ENCODE peak calls at places on chromosome 21, in five cellular contexts. F is epithelial cell of esophagus; N is tibial nerve; D is CD8-positive, alpha-beta T cell; K is uterus. W is an unnamed sample.
A peak's percentile ranks its signal among the peaks of the same experiment; 100 is the strongest.

GRCh38 chr21:26131554-26131953 is 39.0 kb downstream of the APP start:
- DNase-seq in F (no peak), N (no peak), D (no peak), K (no peak), W (no peak)

GRCh38 chr21:44449473-44450363 is 5.6 kb upstream of the LRRC3 start:
- DNase-seq in F (no peak), N (no peak), D (no peak), K (no peak), W (no peak)

GRCh38 chr21:14361958-14362357 is 21.0 kb downstream of the HSPA13 start:
- DNase-seq in F (peak; percentile 97), N (no peak), D (no peak), K (no peak), W (no peak)

GRCh38 chr21:41207401-41208388 is 39.7 kb downstream of the BACE2 start:
- DNase-seq in F (peak; percentile 81), N (peak; percentile 49), D (no peak), K (peak; percentile 34), W (no peak)

GRCh38 chr21:21003701-21004100 is 5.5 kb downstream of the NCAM2 start:
- DNase-seq in F (peak; percentile 5), N (no peak), D (no peak), K (no peak), W (no peak)

GRCh38 chr21:25614441-25614840 is 7.2 kb upstream of the MRPL39 start:
- DNase-seq in F (no peak), N (no peak), D (no peak), K (no peak), W (no peak)

GRCh38 chr21:41778974-41779600 is 12.2 kb upstream of the RIPK4 start:
- DNase-seq in F (no peak), N (no peak), D (no peak), K (no peak), W (no peak)

GRCh38 chr21:17752171-17752570 is 67.0 kb downstream of the C21orf91 start:
- DNase-seq in F (no peak), N (no peak), D (no peak), K (no peak), W (no peak)

GRCh38 chr21:44527983-44528633 is 11.9 kb downstream of the KRTAP10-1 start:
- DNase-seq in F (no peak), N (no peak), D (no peak), K (peak; percentile 5), W (no peak)

GRCh38 chr21:31194510-31195293 is 149.4 kb downstream of the TIAM1 start:
- DNase-seq in F (no peak), N (no peak), D (no peak), K (no peak), W (no peak)

GRCh38 chr21:32826317-32827167 is 55.0 kb upstream of the PAXBP1 start:
- DNase-seq in F (peak; percentile 70), N (no peak), D (no peak), K (no peak), W (peak; percentile 64)

GRCh38 chr21:44898851-44899767 is 21.6 kb downstream of the ITGB2 start:
- DNase-seq in F (no peak), N (no peak), D (no peak), K (no peak), W (no peak)

GRCh38 chr21:33362044-33362555 is 37.3 kb downstream of the IFNAR1 start:
- DNase-seq in F (peak; percentile 26), N (no peak), D (peak; percentile 47), K (no peak), W (no peak)

DNA sequence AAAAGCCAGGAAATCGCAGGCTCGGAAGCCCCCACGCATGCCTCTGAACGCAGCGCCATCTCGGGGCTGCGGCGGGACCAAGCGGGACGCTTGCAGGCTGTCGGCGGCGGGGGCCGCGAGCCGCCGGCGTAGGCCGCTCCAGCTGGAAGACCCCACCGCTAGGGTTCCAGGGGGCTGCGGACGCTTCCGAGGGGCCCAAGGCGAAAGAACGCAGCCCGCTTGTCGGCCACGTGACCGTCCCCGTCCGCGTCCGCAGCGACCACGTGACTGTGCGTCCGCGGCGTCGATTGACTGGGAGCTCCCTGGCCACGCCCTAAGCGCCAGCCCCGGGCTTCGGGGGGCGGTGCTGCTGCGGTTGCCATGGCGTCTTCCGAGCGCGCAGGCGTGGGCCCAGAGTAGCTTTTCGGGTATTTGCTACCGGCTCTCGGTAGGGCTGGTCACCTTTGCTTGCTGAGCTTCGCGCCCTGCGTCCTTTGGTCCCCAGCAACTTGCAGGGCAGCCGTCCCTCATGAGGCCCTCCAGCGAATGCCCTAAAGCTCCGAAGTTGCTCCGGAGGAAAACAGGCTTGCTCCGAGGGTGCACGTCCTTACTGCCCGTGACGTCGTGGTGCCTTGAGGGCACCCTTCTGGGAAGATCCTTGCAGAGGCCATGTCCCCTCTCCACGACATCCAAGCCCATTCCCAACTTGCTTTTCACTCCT is 197.2 kb downstream of the DYRK1A start:
- DNase-seq in F (peak; percentile 96), N (peak; percentile 83), D (peak; percentile 89), K (peak; percentile 91), W (peak; percentile 95)
- TF ChIP-seq CTCF in F (peak; percentile 31), N (peak; percentile 35), D (peak; percentile 63), K (peak; percentile 53), W (peak; percentile 51)

GRCh38 chr21:34722684-34723300 is 54.0 kb downstream of the CLIC6 start:
- DNase-seq in F (no peak), N (no peak), D (no peak), K (no peak), W (peak; percentile 39)
- TF ChIP-seq CTCF in F (peak; percentile 43), N (peak; percentile 30), D (peak; percentile 81), K (peak; percentile 5), W (peak; percentile 76)

GRCh38 chr21:34509151-34509550 is 2.9 kb downstream of the KCNE1 start:
- DNase-seq in F (no peak), N (no peak), D (no peak), K (no peak), W (no peak)
- TF ChIP-seq CTCF in F (peak; percentile 22), N (no peak), D (no peak), K (no peak), W (peak; percentile 55)

GRCh38 chr21:23853796-23854379 is 1753.4 kb downstream of the MRPL39 start:
- DNase-seq in F (peak; percentile 7), N (no peak), D (no peak), K (no peak), W (peak; percentile 17)
- TF ChIP-seq CTCF in F (no peak), N (peak; percentile 18), D (peak; percentile 69), K (no peak), W (peak; percentile 53)

DNA sequence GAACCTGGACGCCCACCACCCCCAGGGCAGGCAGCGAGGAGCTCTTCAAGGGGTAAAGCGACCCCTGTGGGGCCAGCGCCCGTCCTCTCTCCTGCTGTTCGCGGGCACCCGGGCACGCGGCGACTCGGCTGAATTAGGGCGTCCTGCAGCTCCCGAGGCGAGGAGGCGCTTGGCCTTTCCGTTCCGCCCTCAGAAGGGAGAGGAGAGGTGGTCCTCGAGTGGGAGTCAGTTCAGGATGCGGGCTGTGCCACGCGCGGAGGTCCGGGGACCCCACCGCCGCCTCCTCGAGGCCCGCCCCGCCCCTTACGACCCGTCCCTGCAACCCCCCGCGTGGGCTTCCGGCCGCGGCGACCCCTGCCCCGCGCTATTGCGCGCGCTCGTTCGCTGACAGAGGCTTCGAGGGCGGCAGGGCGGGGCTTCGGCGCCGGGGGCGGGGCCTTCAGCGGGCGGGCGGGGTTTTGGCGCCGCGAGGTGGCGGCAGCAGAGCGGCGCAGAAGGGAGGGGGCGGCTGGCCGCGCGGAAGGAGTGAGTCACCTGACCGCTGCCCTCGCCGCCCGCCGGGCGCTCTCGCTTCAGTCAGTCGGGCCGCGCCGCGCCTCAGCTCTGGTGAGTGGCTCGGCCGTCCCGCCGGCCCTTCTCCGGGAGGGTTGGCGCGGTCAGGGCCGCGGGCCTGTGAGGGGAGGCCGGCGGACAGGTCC is at the start of gene BACH1:
- DNase-seq in F (peak; percentile 93), N (peak; percentile 81), D (peak; percentile 83), K (peak; percentile 90), W (peak; percentile 95)
- TF ChIP-seq CTCF in F (peak; percentile 28), N (peak; percentile 68), D (peak; percentile 33), K (peak; percentile 58), W (peak; percentile 55)

DNA sequence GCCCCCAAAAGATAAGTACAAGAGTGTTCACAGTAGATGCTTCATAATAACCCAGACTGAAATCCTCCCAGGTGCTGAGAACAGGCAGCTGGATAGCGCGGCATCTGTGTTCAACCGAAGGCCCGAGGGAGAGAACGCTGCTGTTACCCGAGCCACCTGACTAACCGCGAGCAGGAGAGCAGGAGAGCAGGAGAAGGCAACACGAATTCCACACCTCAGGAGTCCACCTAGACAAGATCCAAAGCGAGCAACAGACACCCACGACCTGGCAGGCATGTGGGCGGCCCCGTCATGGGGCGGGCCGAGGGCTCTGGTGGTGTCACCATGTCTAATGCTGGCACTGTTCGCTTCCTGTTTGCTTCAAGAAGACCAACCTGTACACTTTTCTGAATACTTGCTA is 20.9 kb upstream of the SPATC1L start:
- DNase-seq in F (no peak), N (no peak), D (no peak), K (no peak), W (no peak)
- TF ChIP-seq CTCF in F (no peak), N (no peak), D (no peak), K (no peak), W (no peak)

W was measured in GM13977.